ENCODE peak calls at places on chromosomes 12 and 14, in nine cellular contexts. X, I, W, Q, M, U, N, O and E are unnamed samples.

GRCh38 chr12:120457133-120457532 is 10.9 kb downstream of the GATC start:
- DNase-seq in X (no peak), U (no peak), W (no peak), M (no peak), N (no peak), O (no peak), Q (no peak), I (no peak), E (no peak)

GRCh38 chr12:57475271-57476161 is 4.2 kb downstream of the ARHGAP9 start:
- DNase-seq in I (no peak), M (no peak), U (no peak), O (no peak), N (no peak), Q (peak), X (no peak), W (no peak), E (no peak)

GRCh38 chr14:99512110-99512449 is 30.9 kb downstream of the CCNK start:
- DNase-seq in U (no peak), X (no peak), O (no peak), W (no peak), Q (no peak), I (no peak), N (no peak), M (no peak), E (no peak)

GRCh38 chr12:113152196-113152834 is 2.8 kb downstream of the CFAP73 start:
- DNase-seq in M (no peak), W (no peak), X (no peak), I (no peak), Q (no peak), N (no peak), O (no peak), U (no peak), E (no peak)

GRCh38 chr12:78473561-78473960 is 391.0 kb upstream of the SYT1 start:
- DNase-seq in U (no peak), N (no peak), W (no peak), Q (no peak), O (no peak), X (no peak), M (no peak), I (no peak), E (no peak)

GRCh38 chr12:51321882-51322281 is 2.1 kb downstream of the BIN2 start:
- DNase-seq in U (no peak), X (no peak), O (no peak), N (no peak), I (no peak), M (no peak), W (no peak), Q (no peak), E (no peak)

GRCh38 chr14:103730490-103731035 is 15.0 kb downstream of the ZFYVE21 start:
- DNase-seq in U (no peak), Q (no peak), X (no peak), I (no peak), N (no peak), W (no peak), O (no peak), M (no peak), E (no peak)

GRCh38 chr12:54261817-54262402 is 18.0 kb downstream of the CBX5 start:
- DNase-seq in U (no peak), M (no peak), Q (peak), X (no peak), O (no peak), W (no peak), I (no peak), N (no peak), E (no peak)

GRCh38 chr14:59463773-59464650 is 1.2 kb downstream of the GPR135 start:
- DNase-seq in O (no peak), U (peak), W (no peak), I (no peak), M (no peak), X (no peak), Q (no peak), N (no peak), E (peak)

GRCh38 chr12:109552971-109553370 is 20.3 kb downstream of the MMAB start:
- DNase-seq in U (no peak), I (no peak), O (no peak), X (no peak), N (no peak), M (no peak), Q (no peak), W (no peak), E (no peak)

GRCh38 chr12:29611906-29612305 is 114.4 kb upstream of the OVCH1 start:
- DNase-seq in N (peak), U (no peak), I (no peak), X (peak), Q (no peak), O (no peak), W (no peak), M (no peak), E (no peak)

GRCh38 chr12:89098390-89099102 is 253.8 kb downstream of the DUSP6 start:
- DNase-seq in W (no peak), X (no peak), M (no peak), U (no peak), Q (no peak), I (no peak), O (peak), N (no peak), E (no peak)

GRCh38 chr12:108475396-108475795 is 39.7 kb upstream of the FICD start:
- DNase-seq in U (no peak), M (no peak), O (no peak), Q (no peak), X (no peak), I (no peak), N (no peak), W (no peak), E (no peak)

GRCh38 chr12:65200007-65200665 is 30.8 kb downstream of the LEMD3 start:
- DNase-seq in W (no peak), X (no peak), I (no peak), U (no peak), O (no peak), N (peak), M (no peak), Q (no peak), E (no peak)

GRCh38 chr14:56561586-56561985 is 18.0 kb upstream of the TMEM260 start:
- DNase-seq in N (no peak), M (no peak), Q (no peak), W (no peak), I (no peak), X (no peak), U (no peak), O (no peak), E (no peak)

GRCh38 chr12:107352347-107353081 is 259.2 kb upstream of the CRY1 start:
- DNase-seq in N (no peak), Q (no peak), U (no peak), I (no peak), W (no peak), M (no peak), O (no peak), X (no peak), E (no peak)

GRCh38 chr14:76473381-76474263 is 97.7 kb downstream of the ESRRB start:
- DNase-seq in W (no peak), X (no peak), I (no peak), M (no peak), N (no peak), Q (no peak), O (no peak), U (no peak), E (no peak)

GRCh38 chr12:44628180-44628579 is 247.9 kb downstream of the NELL2 start:
- DNase-seq in W (no peak), O (no peak), N (no peak), X (no peak), M (no peak), U (no peak), Q (no peak), I (no peak), E (no peak)

GRCh38 chr12:50283924-50284236 is 560 bp upstream of the LIMA1 start:
- DNase-seq in X (no peak), N (no peak), Q (no peak), U (no peak), W (no peak), O (no peak), I (no peak), M (no peak), E (no peak)

GRCh38 chr14:23252420-23253333 is 14.9 kb downstream of the RNF212B start:
- DNase-seq in W (peak), Q (no peak), O (no peak), N (no peak), I (no peak), X (no peak), M (no peak), U (no peak), E (no peak)

GRCh38 chr14:24232645-24233537 is at the start of gene GMPR2:
- DNase-seq in X (no peak), U (no peak), Q (peak), N (no peak), W (no peak), O (peak), I (no peak), M (no peak), E (no peak)

GRCh38 chr12:121166356-121166755 is 33.7 kb downstream of the P2RX7 start:
- DNase-seq in N (no peak), X (no peak), I (no peak), U (no peak), W (no peak), O (no peak), M (no peak), Q (no peak), E (no peak)

GRCh38 chr12:95624544-95624943 is 73.3 kb upstream of the USP44 start:
- DNase-seq in W (no peak), U (no peak), X (no peak), N (no peak), Q (peak), O (no peak), I (no peak), M (no peak), E (no peak)

GRCh38 chr12:71475280-71475679 is 35.7 kb downstream of the LGR5 start:
- DNase-seq in I (no peak), X (no peak), M (no peak), Q (no peak), U (no peak), O (no peak), N (no peak), W (no peak), E (no peak)

GRCh38 chr12:132465269-132466190 is 24.4 kb upstream of the FBRSL1 start:
- DNase-seq in U (no peak), N (peak), O (no peak), I (no peak), X (no peak), M (no peak), W (no peak), Q (no peak), E (no peak)

GRCh38 chr12:109717390-109718357 is 4.0 kb downstream of the FAM222A start:
- DNase-seq in M (no peak), Q (no peak), X (no peak), U (no peak), I (no peak), O (no peak), N (no peak), W (no peak), E (no peak)

GRCh38 chr14:52950898-52951729 is at the start of gene FERMT2:
- DNase-seq in X (peak), M (no peak), N (peak), I (peak), O (peak), Q (peak), U (no peak), W (no peak), E (peak)

GRCh38 chr12:122395319-122395718 is 27.1 kb downstream of the CLIP1 start:
- DNase-seq in I (no peak), N (peak), M (no peak), O (no peak), Q (peak), X (peak), U (no peak), W (no peak), E (no peak)

GRCh38 chr14:34465069-34465859 is 3.2 kb upstream of the SPTSSA start:
- DNase-seq in W (no peak), O (no peak), Q (no peak), X (no peak), U (no peak), M (no peak), I (no peak), N (peak), E (no peak)

GRCh38 chr12:56593909-56594621 is 36.1 kb downstream of the BAZ2A start:
- DNase-seq in I (peak), W (peak), N (peak), M (peak), O (no peak), Q (peak), X (peak), U (peak), E (no peak)

GRCh38 chr12:6141048-6141447 is 16.6 kb upstream of the VWF start:
- DNase-seq in W (no peak), U (no peak), I (no peak), Q (no peak), M (no peak), N (no peak), X (no peak), O (no peak), E (no peak)

GRCh38 chr14:51574009-51574408 is 77.7 kb upstream of the FRMD6 start:
- DNase-seq in I (no peak), X (no peak), N (no peak), M (no peak), O (no peak), Q (no peak), U (no peak), W (no peak), E (no peak)

GRCh38 chr12:92080390-92081285 is 65.0 kb downstream of the BTG1 start:
- DNase-seq in M (no peak), X (peak), Q (peak), O (no peak), N (peak), I (no peak), U (no peak), W (peak), E (no peak)

GRCh38 chr12:94595152-94595551 is 55.2 kb downstream of the TMCC3 start:
- DNase-seq in Q (no peak), X (no peak), I (no peak), O (no peak), W (no peak), M (no peak), U (no peak), N (peak), E (no peak)

GRCh38 chr14:103638594-103638993 is 9.6 kb downstream of the KLC1 start:
- DNase-seq in I (no peak), M (no peak), Q (no peak), O (no peak), W (no peak), X (no peak), U (no peak), N (no peak), E (no peak)

GRCh38 chr12:101230547-101230946 is 20.5 kb upstream of the SLC5A8 start:
- DNase-seq in U (no peak), O (no peak), N (peak), I (no peak), M (no peak), X (peak), W (peak), Q (peak), E (no peak)

GRCh38 chr14:57068511-57068910 is 200.2 kb downstream of the EXOC5 start:
- DNase-seq in X (no peak), W (no peak), O (no peak), M (no peak), I (no peak), N (no peak), Q (no peak), U (no peak), E (no peak)

GRCh38 chr12:95997911-95998510 is 1.9 kb upstream of the HAL start:
- DNase-seq in W (no peak), O (no peak), N (no peak), X (no peak), I (no peak), Q (no peak), U (no peak), M (no peak), E (no peak)

GRCh38 chr12:116492703-116493324 is 66.4 kb upstream of the MAP1LC3B2 start:
- DNase-seq in I (no peak), Q (peak), O (no peak), W (no peak), X (peak), M (no peak), N (peak), U (no peak), E (no peak)

GRCh38 chr14:105075364-105076295 is 10.4 kb upstream of the GPR132 start:
- DNase-seq in W (no peak), I (no peak), X (no peak), N (no peak), M (no peak), O (no peak), U (no peak), Q (no peak), E (no peak)